ENCODE peak calls at places on chromosome 5, in eight cellular contexts. C is T follicular helper cell, O is NCI-H2171 treated with DMSO at 0.1 percent for 48 hours, I is tibial artery, A is pons, E is NCI-H526 treated with DMSO at 0.1 percent for 48 hours, B is Ammon's horn, X is GM04503. N is an unnamed sample.

GRCh38 chr5:149733129-149733900 is 3.2 kb downstream of the PPARGC1B start:
- DNase-seq in E (no peak), B (no peak), X (no peak), A (no peak), O (no peak), I (no peak), C (no peak), N (no peak)

GRCh38 chr5:131968396-131968954 is 23.0 kb upstream of the MEIKIN start:
- DNase-seq in I (no peak), X (peak; percentile 4), A (no peak), O (no peak), E (no peak), C (no peak), B (no peak), N (no peak)

GRCh38 chr5:35971186-35971877 is 19.9 kb downstream of the UGT3A1 start:
- DNase-seq in E (no peak), A (no peak), I (no peak), O (no peak), B (no peak), X (peak; percentile 28), C (no peak), N (no peak)

GRCh38 chr5:80761176-80761575 is 106.4 kb upstream of the DHFR start:
- DNase-seq in O (no peak), E (no peak), I (no peak), B (no peak), X (no peak), A (no peak), C (no peak), N (no peak)

GRCh38 chr5:148740966-148741742 is 85.3 kb upstream of the ADRB2 start:
- DNase-seq in I (no peak), C (no peak), E (peak; percentile 16), A (peak; percentile 70), B (peak; percentile 65), X (peak; percentile 51), O (peak; percentile 1), N (peak; percentile 22)

GRCh38 chr5:126339215-126339805 is 83.9 kb upstream of the GRAMD2B start:
- DNase-seq in I (peak; percentile 46), A (peak; percentile 78), X (peak; percentile 27), E (peak; percentile 15), O (peak; percentile 53), B (peak; percentile 82), C (peak; percentile 22), N (peak; percentile 24)

GRCh38 chr5:163504091-163504931 is 1.1 kb upstream of the MAT2B start:
- DNase-seq in O (no peak), B (peak; percentile 66), A (peak; percentile 79), I (peak; percentile 58), X (no peak), E (peak; percentile 25), C (no peak), N (no peak)

GRCh38 chr5:9194509-9194908 is 351.4 kb downstream of the SEMA5A start:
- DNase-seq in A (peak; percentile 45), C (no peak), O (no peak), E (no peak), X (peak; percentile 63), I (no peak), B (no peak), N (no peak)

GRCh38 chr5:11182441-11183080 is 421.5 kb upstream of the DAP start:
- DNase-seq in C (no peak), E (peak; percentile 89), I (no peak), B (peak; percentile 56), O (peak; percentile 72), A (peak; percentile 46), X (peak; percentile 0), N (peak; percentile 66)

GRCh38 chr5:2738156-2738699 is 13.2 kb downstream of the IRX2 start:
- DNase-seq in I (no peak), O (no peak), B (no peak), E (no peak), A (no peak), C (no peak), X (no peak), N (no peak)

GRCh38 chr5:871596-872298 is 20.9 kb downstream of the BRD9 start:
- DNase-seq in E (no peak), X (no peak), B (no peak), C (no peak), A (no peak), I (no peak), O (no peak), N (no peak)

GRCh38 chr5:119708076-119708790 is 78.9 kb downstream of the FAM170A start:
- DNase-seq in C (no peak), A (no peak), E (no peak), O (no peak), B (no peak), I (no peak), X (no peak), N (no peak)

N was measured in NCI-H446 treated with DMSO at 0.1 percent for 48 hours.